ENCODE peak calls at places on chromosomes 12 and 14, in six cellular contexts. L, Q, C, J, E and M are unnamed samples.

GRCh38 chr14:22939684-22940083 is 10.5 kb upstream of the PRMT5 start:
- DNase-seq in Q (no peak), C (no peak), L (peak), E (peak), J (peak), M (peak)

GRCh38 chr14:104214819-104215218 is 76.4 kb downstream of the KIF26A start:
- DNase-seq in C (no peak), E (no peak), L (no peak), Q (no peak), J (no peak), M (no peak)

GRCh38 chr12:15157200-15157599 is 64.0 kb downstream of the RERG start:
- DNase-seq in J (no peak), E (no peak), L (no peak), Q (no peak), C (peak), M (no peak)

GRCh38 chr14:65465584-65465983 is 53.1 kb downstream of the FUT8 start:
- DNase-seq in C (no peak), J (no peak), E (no peak), L (no peak), Q (no peak), M (no peak)

GRCh38 chr12:13208533-13209278 is 12.2 kb downstream of the EMP1 start:
- DNase-seq in L (peak), E (no peak), J (no peak), Q (no peak), C (peak), M (peak)

GRCh38 chr14:68583527-68584275 is 209.2 kb downstream of the ZFP36L1 start:
- DNase-seq in E (no peak), C (no peak), Q (no peak), L (no peak), J (no peak), M (no peak)

GRCh38 chr12:121494093-121494787 is 86.6 kb downstream of the KDM2B start:
- DNase-seq in Q (peak), C (peak), L (peak), J (peak), E (no peak), M (peak)

GRCh38 chr12:45789025-45789424 is 59.5 kb downstream of the ARID2 start:
- DNase-seq in J (peak), Q (no peak), E (peak), L (peak), C (peak), M (no peak)

GRCh38 chr12:62130400-62130799 is 129.8 kb upstream of the USP15 start:
- DNase-seq in E (no peak), J (no peak), Q (no peak), C (no peak), L (no peak), M (no peak)

GRCh38 chr14:31206536-31207286 is 882 bp downstream of the HECTD1 start:
- DNase-seq in L (peak), J (peak), C (peak), E (peak), Q (peak), M (no peak)

GRCh38 chr12:124481257-124481750 is 86.1 kb downstream of the NCOR2 start:
- DNase-seq in J (no peak), C (no peak), E (no peak), Q (no peak), L (no peak), M (no peak)

GRCh38 chr12:27861428-27862167 is 81.6 kb upstream of the MANSC4 start:
- DNase-seq in Q (no peak), E (no peak), C (no peak), J (no peak), L (peak), M (no peak)

GRCh38 chr14:36997843-36998242 is 174.6 kb downstream of the SLC25A21 start:
- DNase-seq in E (peak), C (peak), Q (no peak), L (peak), J (no peak), M (no peak)

GRCh38 chr12:95646781-95647184 is 95.5 kb upstream of the USP44 start:
- DNase-seq in C (no peak), J (peak), E (peak), Q (no peak), L (peak), M (peak)

GRCh38 chr12:57261385-57261784 is 10.4 kb upstream of the STAC3 start:
- DNase-seq in E (no peak), C (no peak), L (no peak), Q (no peak), J (no peak), M (no peak)

GRCh38 chr12:50964432-50964831 is 12.1 kb downstream of the HIGD1C start:
- DNase-seq in C (no peak), E (no peak), J (no peak), L (no peak), Q (no peak), M (no peak)

GRCh38 chr14:95196268-95196667 is 38.9 kb upstream of the DICER1 start:
- DNase-seq in E (no peak), J (no peak), Q (no peak), C (peak), L (no peak), M (no peak)

GRCh38 chr14:79584679-79585078 is 626.6 kb downstream of the DIO2 start:
- DNase-seq in C (peak), J (peak), L (peak), E (peak), Q (no peak), M (peak)

GRCh38 chr12:47361389-47362031 is 281.8 kb upstream of the AMIGO2 start:
- DNase-seq in L (no peak), C (peak), J (no peak), Q (peak), E (no peak), M (no peak)

GRCh38 chr14:106141242-106142220 is 615.1 kb downstream of the TMEM121 start:
- DNase-seq in E (no peak), J (no peak), Q (no peak), L (no peak), C (no peak), M (no peak)

GRCh38 chr12:53055471-53056266 is 5.8 kb downstream of the TNS2 start:
- DNase-seq in C (no peak), J (no peak), Q (no peak), E (no peak), L (no peak), M (no peak)

GRCh38 chr14:50875359-50876090 is 3.7 kb downstream of the ABHD12B start:
- DNase-seq in E (peak), C (no peak), Q (peak), L (peak), J (peak), M (peak)

GRCh38 chr12:46702581-46703344 is 123.0 kb downstream of the SLC38A4 start:
- DNase-seq in J (peak), C (peak), E (no peak), L (peak), Q (no peak), M (no peak)